ENCODE peak calls at places on chromosomes 6 and 20, in four cellular contexts. C is adipocyte; K is activated T-cell treated with anti-CD3 and anti-CD28 coated beads, Interleukin-2, amount 50 U/mL, for 72 hours; U is NCI-H187. V is an unnamed sample.

GRCh38 chr6:20631525-20631924 is 97.3 kb downstream of the CDKAL1 start:
- DNase-seq in U (no peak), K (no peak), C (no peak), V (no peak)

GRCh38 chr20:6767166-6767535 is 335 bp upstream of the BMP2 start:
- DNase-seq in K (no peak), C (no peak), U (no peak), V (no peak)

GRCh38 chr6:43809417-43810305 is 39.6 kb downstream of the VEGFA start:
- DNase-seq in C (no peak), U (no peak), K (no peak), V (peak; percentile 65)

GRCh38 chr20:49115565-49115964 is 69.5 kb downstream of the CSE1L start:
- DNase-seq in C (no peak), U (no peak), K (no peak), V (no peak)

GRCh38 chr6:13229205-13230085 is 98.9 kb downstream of the TBC1D7 start:
- DNase-seq in U (no peak), K (peak; percentile 12), C (no peak), V (peak; percentile 32)

GRCh38 chr6:122831511-122831910 is 42.5 kb downstream of the SMPDL3A start:
- DNase-seq in K (no peak), U (no peak), C (no peak), V (no peak)

GRCh38 chr6:7997311-7997710 is 66.9 kb downstream of the BLOC1S5 start:
- DNase-seq in U (no peak), C (no peak), K (no peak), V (no peak)

GRCh38 chr6:168347615-168348014 is 28.0 kb upstream of the DACT2 start:
- DNase-seq in U (no peak), C (no peak), K (no peak), V (no peak)

GRCh38 chr6:55276745-55277627 is 50.3 kb upstream of the GFRAL start:
- DNase-seq in C (peak; percentile 83), U (no peak), K (no peak), V (peak; percentile 15)

GRCh38 chr6:137240168-137240567 is 21.0 kb upstream of the IFNGR1 start:
- DNase-seq in C (peak; percentile 97), U (no peak), K (no peak), V (no peak)

GRCh38 chr6:129812145-129812777 is 48.9 kb downstream of the TMEM244 start:
- DNase-seq in C (peak; percentile 66), U (no peak), K (no peak), V (no peak)

GRCh38 chr6:6436946-6437345 is 116.5 kb upstream of the F13A1 start:
- DNase-seq in U (no peak), K (no peak), C (no peak), V (no peak)

GRCh38 chr6:43768983-43769525 is 957 bp upstream of the VEGFA start:
- DNase-seq in K (no peak), C (peak; percentile 4), U (no peak), V (no peak)

GRCh38 chr20:44780226-44780625 is 30.1 kb downstream of the RIMS4 start:
- DNase-seq in U (no peak), K (peak; percentile 36), C (peak; percentile 72), V (peak; percentile 28)

GRCh38 chr6:136553166-136553787 is 3.1 kb upstream of the MAP7 start:
- DNase-seq in C (no peak), K (no peak), U (no peak), V (no peak)

GRCh38 chr20:13788167-13788834 is 3.5 kb downstream of the NDUFAF5 start:
- DNase-seq in K (peak; percentile 8), C (peak; percentile 70), U (no peak), V (peak; percentile 83)

GRCh38 chr6:82363368-82364086 is at the start of gene TPBG:
- DNase-seq in C (peak; percentile 82), U (peak; percentile 2), K (peak; percentile 19), V (peak; percentile 72)

GRCh38 chr20:63595416-63596127 is 21.5 kb upstream of the HELZ2 start:
- DNase-seq in U (no peak), C (no peak), K (no peak), V (no peak)

GRCh38 chr20:57990396-57990987 is 238.0 kb downstream of the ANKRD60 start:
- DNase-seq in K (no peak), C (peak; percentile 66), U (no peak), V (no peak)

GRCh38 chr6:48835421-48835958 is 627.6 kb downstream of the MMUT start:
- DNase-seq in K (no peak), U (no peak), C (peak; percentile 5), V (no peak)

GRCh38 chr6:97289332-97289731 is 6.3 kb upstream of the MMS22L start:
- DNase-seq in K (no peak), U (no peak), C (no peak), V (no peak)

GRCh38 chr6:70059047-70059719 is 192.8 kb downstream of the COL19A1 start:
- DNase-seq in U (no peak), K (no peak), C (peak; percentile 24), V (no peak)

GRCh38 chr6:20943922-20944321 is 409.7 kb downstream of the CDKAL1 start:
- DNase-seq in K (no peak), U (no peak), C (no peak), V (no peak)

GRCh38 chr20:56427797-56428196 is 15.7 kb downstream of the CASS4 start:
- DNase-seq in U (no peak), C (no peak), K (no peak), V (no peak)

GRCh38 chr20:32638848-32639247 is 34.9 kb downstream of the C20orf203 start:
- DNase-seq in U (no peak), K (no peak), C (peak; percentile 14), V (no peak)

GRCh38 chr20:23932256-23932655 is 52.7 kb upstream of the CST5 start:
- DNase-seq in C (no peak), K (no peak), U (no peak), V (no peak)

GRCh38 chr20:19943021-19943659 is 74.0 kb upstream of the NAA20 start:
- DNase-seq in C (no peak), K (no peak), U (no peak), V (no peak)

GRCh38 chr6:150684161-150684560 is 84.5 kb downstream of the PLEKHG1 start:
- DNase-seq in C (no peak), K (no peak), U (no peak), V (no peak)

GRCh38 chr20:45096781-45097180 is 4.1 kb downstream of the KCNS1 start:
- DNase-seq in C (no peak), U (no peak), K (no peak), V (no peak)

GRCh38 chr6:7140631-7141366 is 33.0 kb downstream of the RREB1 start:
- DNase-seq in C (peak; percentile 94), K (peak; percentile 87), U (no peak), V (peak; percentile 60)

GRCh38 chr6:108621117-108621516 is 60.4 kb downstream of the FOXO3 start:
- DNase-seq in C (peak; percentile 65), K (peak; percentile 41), U (no peak), V (no peak)

GRCh38 chr6:111862314-111862713 is 10.9 kb downstream of the FYN start:
- DNase-seq in U (no peak), K (no peak), C (no peak), V (no peak)

GRCh38 chr6:30612687-30613248 is 4.3 kb downstream of the PPP1R10 start:
- DNase-seq in K (no peak), C (peak; percentile 69), U (no peak), V (no peak)

GRCh38 chr6:89799111-89799510 is 20.5 kb downstream of the MDN1 start:
- DNase-seq in K (no peak), C (no peak), U (no peak), V (no peak)

GRCh38 chr6:117451607-117452164 is 25.9 kb upstream of the ROS1 start:
- DNase-seq in U (no peak), K (no peak), C (peak; percentile 25), V (no peak)

GRCh38 chr6:118387921-118388701 is 160.0 kb upstream of the PLN start:
- DNase-seq in C (peak; percentile 73), K (no peak), U (no peak), V (peak; percentile 2)

GRCh38 chr6:154683756-154684523 is 49.3 kb upstream of the SCAF8 start:
- DNase-seq in U (no peak), C (peak; percentile 56), K (no peak), V (no peak)

GRCh38 chr6:163489584-163489983 is 75.1 kb downstream of the QKI start:
- DNase-seq in C (no peak), U (no peak), K (no peak), V (no peak)

V was measured in A549.